ENCODE peak calls at places on chromosomes 3 and 15, in six cellular contexts. I is H1, Z is K562, L is GM12878, D is HCT116, R is HepG2. N is an unnamed sample.

GRCh38 chr15:73934281-73934680 is 8.0 kb downstream of the LOXL1 start:
- DNase-seq in I (no peak), Z (no peak), L (no peak), D (no peak), R (no peak), N (no peak)

GRCh38 chr15:96306321-96306720 is 24.2 kb upstream of the NR2F2 start:
- DNase-seq in I (no peak), Z (no peak), L (no peak), D (no peak), R (no peak), N (no peak)

GRCh38 chr3:41933154-41933676 is 28.7 kb downstream of the ULK4 start:
- DNase-seq in I (no peak), Z (no peak), L (no peak), D (no peak), R (no peak), N (no peak)

GRCh38 chr15:62896969-62897486 is 145.5 kb upstream of the TPM1 start:
- DNase-seq in I (no peak), Z (peak; percentile 33), L (no peak), D (peak; percentile 94), R (peak; percentile 93), N (no peak)

GRCh38 chr3:31600435-31600834 is 67.7 kb downstream of the STT3B start:
- DNase-seq in I (no peak), Z (no peak), L (no peak), D (no peak), R (no peak), N (no peak)

GRCh38 chr3:170869240-170869592 is 779 bp downstream of the RPL22L1 start:
- DNase-seq in I (no peak), Z (no peak), L (no peak), D (no peak), R (no peak), N (no peak)

GRCh38 chr15:66720206-66721010 is 18.4 kb downstream of the SMAD6 start:
- DNase-seq in I (no peak), Z (no peak), L (no peak), D (no peak), R (no peak), N (no peak)

GRCh38 chr3:191502583-191502982 is 41.6 kb downstream of the PYDC2 start:
- DNase-seq in I (no peak), Z (peak; percentile 19), L (no peak), D (peak; percentile 12), R (peak; percentile 1), N (no peak)

GRCh38 chr15:36626984-36627383 is 47.6 kb downstream of the CDIN1 start:
- DNase-seq in I (no peak), Z (no peak), L (no peak), D (no peak), R (no peak), N (no peak)

GRCh38 chr3:10192953-10193691 is 28.4 kb downstream of the IRAK2 start:
- DNase-seq in I (no peak), Z (peak; percentile 53), L (peak; percentile 91), D (no peak), R (peak; percentile 28), N (peak; percentile 30)

GRCh38 chr3:169448501-169448900 is 215.0 kb downstream of the MECOM start:
- DNase-seq in I (no peak), Z (no peak), L (no peak), D (no peak), R (no peak), N (no peak)

GRCh38 chr15:64246364-64247189 is 83.8 kb upstream of the PPIB start:
- DNase-seq in I (peak; percentile 43), Z (peak; percentile 70), L (peak; percentile 95), D (peak; percentile 87), R (peak; percentile 61), N (peak; percentile 35)

GRCh38 chr3:76369170-76369569 is 583.8 kb upstream of the ZNF717 start:
- DNase-seq in I (no peak), Z (no peak), L (no peak), D (no peak), R (no peak), N (no peak)

GRCh38 chr3:170751083-170751893 is 118.7 kb downstream of the RPL22L1 start:
- DNase-seq in I (no peak), Z (no peak), L (no peak), D (peak; percentile 44), R (no peak), N (no peak)

GRCh38 chr3:4889896-4890295 is 89.3 kb upstream of the BHLHE40 start:
- DNase-seq in I (no peak), Z (no peak), L (no peak), D (no peak), R (peak; percentile 32), N (no peak)

GRCh38 chr3:83002869-83003445 is 1241.5 kb upstream of the GBE1 start:
- DNase-seq in I (no peak), Z (no peak), L (no peak), D (no peak), R (no peak), N (no peak)

GRCh38 chr3:124860599-124860998 is 26.6 kb downstream of the ITGB5 start:
- DNase-seq in I (no peak), Z (no peak), L (no peak), D (peak; percentile 80), R (peak; percentile 28), N (no peak)

GRCh38 chr3:196962108-196962929 is 6.3 kb downstream of the PIGZ start:
- DNase-seq in I (no peak), Z (no peak), L (no peak), D (no peak), R (peak; percentile 91), N (no peak)

GRCh38 chr3:37170097-37170496 is 4.3 kb downstream of the LRRFIP2 start:
- DNase-seq in I (no peak), Z (no peak), L (no peak), D (no peak), R (peak; percentile 6), N (no peak)

GRCh38 chr3:57783186-57784088 is 27.3 kb downstream of the SLMAP start:
- DNase-seq in I (no peak), Z (no peak), L (no peak), D (no peak), R (no peak), N (no peak)

GRCh38 chr15:72758195-72758594 is 25.4 kb downstream of the ADPGK start:
- DNase-seq in I (peak; percentile 10), Z (no peak), L (no peak), D (no peak), R (no peak), N (peak; percentile 82)
- H3K9ac ChIP-seq in I (no peak overlapping the region), Z (no peak overlapping the region), L (no peak overlapping the region), D (no peak overlapping the region), R (no peak overlapping the region), N (no peak overlapping the region)

DNA sequence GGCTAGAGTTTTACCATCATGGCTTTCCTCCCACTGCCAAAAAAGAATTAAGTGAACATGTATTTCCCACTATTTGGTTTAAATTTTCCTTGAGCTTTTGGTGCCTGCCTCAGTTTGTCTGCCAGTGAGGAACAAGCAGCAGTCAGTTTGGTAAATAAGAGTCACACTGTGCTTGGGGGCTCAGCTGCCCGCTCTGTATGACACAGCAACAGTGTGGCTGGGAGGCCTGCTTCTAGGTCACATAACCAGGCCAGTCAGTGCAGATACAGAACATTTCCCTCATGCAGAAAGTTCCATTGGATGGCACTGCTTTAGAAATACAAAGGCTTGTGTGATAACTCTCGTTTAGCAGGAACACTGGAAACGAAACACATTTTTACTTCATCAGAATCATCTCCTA is 25.7 kb downstream of the FYCO1 start:
- DNase-seq in I (no peak), Z (no peak), L (no peak), D (no peak), R (no peak), N (no peak)
- H3K4me1 ChIP-seq in I (no peaks in the 10 kb centered on the region), Z (no peaks in the 10 kb centered on the region), L (peaks cover 33% of the 10 kb centered on the region), D (no peaks in the 10 kb centered on the region), R (no peaks in the 10 kb centered on the region), N (peaks cover 9% of the 10 kb centered on the region)

GRCh38 chr15:78178056-78178455 is 28.9 kb downstream of the IDH3A start:
- DNase-seq in I (no peak), Z (no peak), L (no peak), D (no peak), R (no peak), N (no peak)

GRCh38 chr15:78179906-78180305 is 30.7 kb downstream of the IDH3A start:
- DNase-seq in I (no peak), Z (no peak), L (no peak), D (no peak), R (no peak), N (no peak)

GRCh38 chr15:78175333-78175732 is 26.2 kb downstream of the IDH3A start:
- DNase-seq in I (no peak), Z (no peak), L (no peak), D (no peak), R (no peak), N (no peak)

GRCh38 chr15:78179286-78179840 is 30.2 kb downstream of the IDH3A start:
- DNase-seq in I (no peak), Z (no peak), L (no peak), D (no peak), R (no peak), N (no peak)

GRCh38 chr15:78177447-78177873 is 28.3 kb downstream of the IDH3A start:
- DNase-seq in I (peak; percentile 36), Z (peak; percentile 72), L (no peak), D (peak; percentile 13), R (peak; percentile 30), N (peak; percentile 57)
- TF ChIP-seq ZNF274 in I (no peak), Z (no peak), L (no peak), D (no peak), R (no peak), N (no peak)

GRCh38 chr3:13068269-13069010 is 4.8 kb downstream of the IQSEC1 start:
- DNase-seq in I (no peak), Z (no peak), L (no peak), D (no peak), R (no peak), N (no peak)

GRCh38 chr3:13072239-13073041 is 789 bp downstream of the IQSEC1 start:
- DNase-seq in I (no peak), Z (no peak), L (peak; percentile 36), D (no peak), R (no peak), N (no peak)

GRCh38 chr3:13069495-13069894 is 3.7 kb downstream of the IQSEC1 start:
- DNase-seq in I (no peak), Z (no peak), L (peak; percentile 42), D (no peak), R (no peak), N (no peak)

GRCh38 chr3:13071695-13072094 is 1.5 kb downstream of the IQSEC1 start:
- DNase-seq in I (no peak), Z (no peak), L (no peak), D (no peak), R (no peak), N (no peak)

DNA sequence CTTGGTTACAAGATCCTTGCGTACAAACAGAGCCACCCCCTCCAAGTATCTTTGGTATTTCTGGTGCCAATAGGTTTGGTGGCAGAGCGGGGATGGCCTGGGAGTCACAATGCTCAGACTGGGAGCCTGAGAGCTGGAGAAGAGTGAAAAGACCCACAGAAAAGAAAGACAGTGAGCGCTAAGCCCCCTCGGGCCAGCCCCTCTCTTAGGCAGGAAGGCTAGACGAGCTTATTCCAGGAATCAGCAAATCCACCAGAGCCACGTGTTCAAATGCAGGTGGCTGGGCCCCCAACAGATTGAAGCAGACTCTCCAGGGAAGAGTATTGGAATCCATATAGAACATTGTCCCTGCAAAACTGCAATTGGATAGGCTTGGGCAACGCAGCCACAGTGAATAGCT is 2.6 kb downstream of the IQSEC1 start:
- DNase-seq in I (no peak), Z (no peak), L (no peak), D (no peak), R (no peak), N (no peak)
- H3K9ac ChIP-seq in I (no peak overlapping the region), Z (no peak overlapping the region), L (no peak overlapping the region), D (no peak overlapping the region), R (no peak overlapping the region), N (no peak overlapping the region)